ENCODE peak calls at places on chromosomes 1 and 21, in eight cellular contexts. J is pancreas; V is AG08395; I is esophagus muscularis mucosa; M is psoas muscle; X is mesenteric fat pad; W is CD8-positive, alpha-beta memory T cell; H is cortex of kidney. K is an unnamed sample.
A peak's percentile ranks its signal among the peaks of the same experiment; 100 is the strongest.

GRCh38 chr1:39575191-39576015 is 1.2 kb downstream of the PABPC4 start:
- DNase-seq in W (peak; percentile 62), I (no peak), J (peak; percentile 74), M (peak; percentile 82), H (no peak), V (peak; percentile 44), X (peak; percentile 91), K (no peak)

GRCh38 chr1:224116131-224116530 is 2.2 kb downstream of the FBXO28 start:
- DNase-seq in J (no peak), W (peak; percentile 49), H (no peak), X (no peak), V (peak; percentile 22), I (no peak), M (no peak), K (no peak)

GRCh38 chr1:235326719-235327558 is 1.0 kb downstream of the ARID4B start:
- DNase-seq in H (no peak), W (peak; percentile 80), M (peak; percentile 63), J (peak; percentile 62), V (no peak), X (no peak), I (no peak), K (peak; percentile 86)

GRCh38 chr1:99465176-99465900 is 180.6 kb upstream of the PALMD start:
- DNase-seq in I (no peak), X (no peak), W (no peak), M (no peak), J (no peak), V (peak; percentile 68), H (no peak), K (no peak)

GRCh38 chr1:63049135-63049534 is 265.2 kb downstream of the ATG4C start:
- DNase-seq in I (no peak), W (no peak), M (no peak), H (no peak), V (no peak), J (no peak), X (no peak), K (no peak)

GRCh38 chr1:57423135-57424131 is at the start of gene DAB1:
- DNase-seq in J (no peak), I (no peak), W (no peak), X (no peak), H (no peak), V (peak; percentile 38), M (no peak), K (peak; percentile 82)

GRCh38 chr1:248858096-248858890 is 592 bp downstream of the ZNF692 start:
- DNase-seq in W (no peak), X (no peak), H (no peak), I (no peak), M (peak; percentile 88), V (peak; percentile 75), J (peak; percentile 84), K (no peak)

GRCh38 chr21:39645331-39645730 is 32.6 kb downstream of the B3GALT5 start:
- DNase-seq in I (peak; percentile 72), V (no peak), X (no peak), W (no peak), H (no peak), M (no peak), J (no peak), K (peak; percentile 66)

GRCh38 chr21:45767071-45768006 is 123.8 kb downstream of the PCBP3 start:
- DNase-seq in W (peak; percentile 65), V (no peak), J (no peak), M (no peak), I (no peak), X (no peak), H (no peak), K (no peak)

GRCh38 chr1:116466810-116467557 is 93.9 kb downstream of the ATP1A1 start:
- DNase-seq in J (no peak), V (no peak), I (no peak), X (no peak), H (no peak), W (no peak), M (no peak), K (no peak)

GRCh38 chr1:38119000-38119399 is 72.4 kb upstream of the POU3F1 start:
- DNase-seq in V (no peak), J (no peak), M (no peak), H (no peak), W (no peak), X (no peak), I (no peak), K (no peak)

GRCh38 chr1:102562380-102562779 is 545.9 kb downstream of the COL11A1 start:
- DNase-seq in I (no peak), V (no peak), J (no peak), W (no peak), X (no peak), M (no peak), H (no peak), K (no peak)

GRCh38 chr1:10727703-10728348 is 68.6 kb downstream of the CASZ1 start:
- DNase-seq in M (peak; percentile 76), H (no peak), X (no peak), W (no peak), I (no peak), V (no peak), J (peak; percentile 81), K (no peak)

GRCh38 chr1:111733183-111733995 is 5.8 kb downstream of the INKA2 start:
- DNase-seq in I (no peak), M (peak; percentile 88), X (peak; percentile 88), H (no peak), J (no peak), W (no peak), V (peak; percentile 80), K (peak; percentile 76)

GRCh38 chr21:35051287-35051818 is 2.3 kb upstream of the RUNX1 start:
- DNase-seq in H (no peak), J (peak; percentile 76), W (peak; percentile 81), X (no peak), M (peak; percentile 94), V (peak; percentile 79), I (peak; percentile 92), K (no peak)

GRCh38 chr1:227459977-227460376 is 103.4 kb upstream of the ZNF678 start:
- DNase-seq in I (no peak), H (no peak), J (no peak), V (no peak), X (no peak), W (no peak), M (no peak), K (no peak)

GRCh38 chr1:168136709-168137514 is at the start of gene GPR161:
- DNase-seq in M (peak; percentile 65), X (no peak), W (no peak), H (no peak), J (peak; percentile 78), I (no peak), V (peak; percentile 45), K (peak; percentile 89)

GRCh38 chr1:92989936-92990582 is 28.8 kb upstream of the DIPK1A start:
- DNase-seq in M (no peak), H (no peak), I (peak; percentile 50), J (no peak), V (no peak), X (no peak), W (no peak), K (no peak)

GRCh38 chr1:247110627-247111258 is 6.6 kb upstream of the ZNF669 start:
- DNase-seq in J (no peak), H (no peak), V (no peak), X (no peak), W (no peak), I (peak; percentile 83), M (no peak), K (peak; percentile 46)

GRCh38 chr21:31756787-31757186 is 24.9 kb upstream of the SCAF4 start:
- DNase-seq in H (no peak), M (no peak), J (no peak), I (no peak), V (no peak), X (no peak), W (no peak), K (no peak)

GRCh38 chr21:45257673-45258341 is 29.9 kb downstream of the POFUT2 start:
- DNase-seq in V (no peak), H (no peak), W (no peak), M (peak; percentile 46), I (peak; percentile 78), X (peak; percentile 84), J (no peak), K (peak; percentile 76)

GRCh38 chr1:183600136-183600535 is 9.9 kb upstream of the NCF2 start:
- DNase-seq in X (no peak), I (no peak), J (no peak), M (no peak), H (no peak), W (no peak), V (peak; percentile 56), K (no peak)

GRCh38 chr1:228530951-228531731 is 44.0 kb downstream of the RNF187 start:
- DNase-seq in H (no peak), V (no peak), I (no peak), J (no peak), X (no peak), W (no peak), M (no peak), K (no peak)

GRCh38 chr1:20551945-20552727 is at the start of gene FAM43B:
- DNase-seq in V (peak; percentile 50), I (no peak), W (no peak), J (peak; percentile 37), H (no peak), X (no peak), M (peak; percentile 83), K (no peak)

GRCh38 chr1:95118019-95118499 is 904 bp downstream of the TLCD4 start:
- DNase-seq in X (no peak), I (no peak), H (no peak), W (no peak), V (no peak), J (no peak), M (peak; percentile 53), K (no peak)

GRCh38 chr1:208298593-208299233 is 54.5 kb upstream of the PLXNA2 start:
- DNase-seq in H (no peak), V (no peak), X (no peak), J (peak; percentile 77), I (no peak), M (no peak), W (no peak), K (no peak)